ENCODE peak calls at places on chromosomes 6 and 20, in four cellular contexts. E, W, B and I are unnamed samples.

GRCh38 chr6:114087496-114087895 is 116.5 kb upstream of the HDAC2 start:
- ATAC-seq in B (no peak), W (no peak), E (no peak), I (no peak)

GRCh38 chr6:136609878-136610706 is 59.9 kb upstream of the MAP7 start:
- ATAC-seq in B (peak; percentile 89), E (no peak), W (peak; percentile 34), I (peak; percentile 95)

GRCh38 chr6:24809728-24810127 is 11.0 kb upstream of the ARMH2 start:
- ATAC-seq in W (no peak), B (no peak), E (no peak), I (no peak)

GRCh38 chr6:15421945-15422733 is 176.3 kb downstream of the JARID2 start:
- ATAC-seq in W (peak; percentile 68), E (peak; percentile 74), B (no peak), I (no peak)

GRCh38 chr6:150492941-150493340 is 106.7 kb upstream of the PLEKHG1 start:
- ATAC-seq in E (no peak), B (no peak), W (no peak), I (no peak)

GRCh38 chr20:31948008-31948407 is 3.8 kb downstream of the PDRG1 start:
- ATAC-seq in E (no peak), B (no peak), W (no peak), I (no peak)

GRCh38 chr20:18166241-18166881 is 28.7 kb downstream of the KAT14 start:
- ATAC-seq in E (no peak), B (no peak), W (no peak), I (no peak)

GRCh38 chr20:14036567-14036966 is 41.3 kb downstream of the MACROD2 start:
- ATAC-seq in W (no peak), E (no peak), B (no peak), I (no peak)

GRCh38 chr6:70820778-70821177 is 136.1 kb downstream of the B3GAT2 start:
- ATAC-seq in B (no peak), E (no peak), W (no peak), I (no peak)

GRCh38 chr6:36821581-36822335 is 17.5 kb downstream of the CPNE5 start:
- ATAC-seq in B (no peak), W (no peak), E (no peak), I (no peak)

GRCh38 chr6:12418946-12419345 is 128.8 kb downstream of the EDN1 start:
- ATAC-seq in W (no peak), E (no peak), B (no peak), I (no peak)

GRCh38 chr6:1686117-1687098 is 76.7 kb downstream of the FOXC1 start:
- ATAC-seq in E (no peak), B (peak; percentile 65), W (no peak), I (peak; percentile 56)

GRCh38 chr6:139625081-139625939 is 250.9 kb upstream of the CITED2 start:
- ATAC-seq in W (no peak), B (no peak), E (no peak), I (peak; percentile 13)

GRCh38 chr6:40551966-40552365 is 35.2 kb downstream of the LRFN2 start:
- ATAC-seq in B (no peak), E (no peak), W (no peak), I (no peak)

GRCh38 chr6:87623248-87623647 is 33.3 kb downstream of the ORC3 start:
- ATAC-seq in B (no peak), E (no peak), W (no peak), I (no peak)

GRCh38 chr20:58612021-58612700 is 38.9 kb upstream of the STX16 start:
- ATAC-seq in W (no peak), B (peak; percentile 74), E (no peak), I (no peak)

GRCh38 chr6:13462380-13463326 is 24.7 kb downstream of the GFOD1 start:
- ATAC-seq in E (no peak), B (peak; percentile 20), W (no peak), I (no peak)

GRCh38 chr6:36956111-36956820 is 1.7 kb downstream of the PI16 start:
- ATAC-seq in B (peak; percentile 30), W (no peak), E (no peak), I (no peak)

GRCh38 chr6:113642714-113643442 is 214.3 kb upstream of the MARCKS start:
- ATAC-seq in B (no peak), W (peak; percentile 24), E (no peak), I (no peak)

GRCh38 chr6:158991017-158991723 is 8.8 kb downstream of the RSPH3 start:
- ATAC-seq in B (no peak), E (no peak), W (peak; percentile 38), I (no peak)